ENCODE peak calls at places on chromosomes 3 and 15, in seven cellular contexts. W, C, F, Z, H, I and D are unnamed samples.
A peak's percentile ranks its signal among the peaks of the same experiment; 100 is the strongest.

GRCh38 chr3:61903931-61904657 is 342.7 kb downstream of the PTPRG start:
- DNase-seq in W (no peak), C (peak; percentile 97), F (no peak), Z (no peak), H (no peak), I (no peak), D (no peak)

GRCh38 chr3:12663936-12664908 is at the start of gene RAF1:
- DNase-seq in W (peak; percentile 96), C (peak; percentile 95), F (peak; percentile 96), Z (peak; percentile 97), H (peak; percentile 96), I (peak; percentile 96), D (peak; percentile 98)

GRCh38 chr3:71905426-71905825 is 120.5 kb upstream of the PROK2 start:
- DNase-seq in W (no peak), C (no peak), F (no peak), Z (no peak), H (no peak), I (no peak), D (no peak)

GRCh38 chr3:132064114-132064513 is 29.3 kb upstream of the CPNE4 start:
- DNase-seq in W (no peak), C (no peak), F (no peak), Z (no peak), H (no peak), I (no peak), D (no peak)

GRCh38 chr15:65920825-65921309 is 51.6 kb downstream of the RAB11A start:
- DNase-seq in W (no peak), C (no peak), F (no peak), Z (no peak), H (no peak), I (no peak), D (no peak)

GRCh38 chr15:74889390-74889881 is 406 bp upstream of the MPI start:
- DNase-seq in W (no peak), C (no peak), F (no peak), Z (no peak), H (no peak), I (no peak), D (no peak)

GRCh38 chr3:32354362-32354778 is 37.3 kb upstream of the CMTM7 start:
- DNase-seq in W (no peak), C (no peak), F (no peak), Z (no peak), H (no peak), I (no peak), D (no peak)

GRCh38 chr15:87877114-87877810 is 379.3 kb downstream of the NTRK3 start:
- DNase-seq in W (no peak), C (peak; percentile 74), F (no peak), Z (no peak), H (no peak), I (no peak), D (no peak)

GRCh38 chr3:9690451-9691450 is 12.9 kb upstream of the CPNE9 start:
- DNase-seq in W (no peak), C (peak; percentile 58), F (no peak), Z (no peak), H (no peak), I (no peak), D (no peak)

GRCh38 chr3:82384176-82384575 is 622.7 kb upstream of the GBE1 start:
- DNase-seq in W (no peak), C (no peak), F (no peak), Z (no peak), H (no peak), I (no peak), D (no peak)

GRCh38 chr3:183524476-183524875 is 31.0 kb downstream of the KLHL6 start:
- DNase-seq in W (no peak), C (no peak), F (no peak), Z (no peak), H (no peak), I (no peak), D (no peak)

GRCh38 chr3:113698891-113699465 is 2.5 kb upstream of the USF3 start:
- DNase-seq in W (no peak), C (no peak), F (no peak), Z (no peak), H (no peak), I (no peak), D (no peak)

GRCh38 chr15:41891946-41892345 is 1.9 kb downstream of the SPTBN5 start:
- DNase-seq in W (no peak), C (no peak), F (no peak), Z (no peak), H (no peak), I (no peak), D (no peak)

GRCh38 chr3:143063018-143063417 is 56.6 kb upstream of the CHST2 start:
- DNase-seq in W (no peak), C (no peak), F (no peak), Z (no peak), H (no peak), I (no peak), D (no peak)

GRCh38 chr3:16419640-16420039 is 93.9 kb downstream of the RFTN1 start:
- DNase-seq in W (no peak), C (no peak), F (no peak), Z (no peak), H (no peak), I (no peak), D (no peak)

GRCh38 chr3:127254730-127255129 is 33.1 kb downstream of the PRR20G start:
- DNase-seq in W (peak; percentile 30), C (no peak), F (no peak), Z (no peak), H (no peak), I (no peak), D (no peak)

GRCh38 chr3:42159706-42160472 is 68.7 kb downstream of the TRAK1 start:
- DNase-seq in W (no peak), C (no peak), F (no peak), Z (no peak), H (no peak), I (no peak), D (peak; percentile 52)

GRCh38 chr15:26773485-26773877 is 615 bp upstream of the GABRB3 start:
- DNase-seq in W (no peak), C (no peak), F (no peak), Z (no peak), H (no peak), I (no peak), D (no peak)

GRCh38 chr3:46006646-46007045 is 11.0 kb upstream of the FYCO1 start:
- DNase-seq in W (no peak), C (no peak), F (no peak), Z (no peak), H (no peak), I (no peak), D (no peak)

GRCh38 chr15:81358248-81358647 is 15.8 kb downstream of the TMC3 start:
- DNase-seq in W (no peak), C (no peak), F (no peak), Z (no peak), H (no peak), I (no peak), D (no peak)

GRCh38 chr3:45021524-45021923 is 4.6 kb upstream of the CLEC3B start:
- DNase-seq in W (no peak), C (no peak), F (no peak), Z (peak; percentile 59), H (no peak), I (no peak), D (no peak)

GRCh38 chr15:33894193-33894592 is 74.1 kb upstream of the CHRM5 start:
- DNase-seq in W (no peak), C (no peak), F (no peak), Z (no peak), H (no peak), I (no peak), D (no peak)

GRCh38 chr15:87728998-87729397 is 527.5 kb downstream of the NTRK3 start:
- DNase-seq in W (no peak), C (no peak), F (no peak), Z (no peak), H (no peak), I (no peak), D (no peak)

GRCh38 chr15:66298803-66299251 is 5.5 kb downstream of the DIS3L start:
- DNase-seq in W (no peak), C (no peak), F (no peak), Z (no peak), H (no peak), I (no peak), D (no peak)

GRCh38 chr3:52498134-52499054 is 3.3 kb downstream of the STAB1 start:
- DNase-seq in W (no peak), C (no peak), F (no peak), Z (no peak), H (no peak), I (no peak), D (no peak)

GRCh38 chr15:25094519-25094918 is 139.7 kb downstream of the SNRPN start:
- DNase-seq in W (no peak), C (no peak), F (no peak), Z (no peak), H (no peak), I (no peak), D (no peak)

GRCh38 chr15:100775581-100776185 is 103.9 kb upstream of the ALDH1A3 start:
- DNase-seq in W (no peak), C (no peak), F (no peak), Z (no peak), H (no peak), I (no peak), D (no peak)

GRCh38 chr15:33580526-33580925 is 269.8 kb downstream of the RYR3 start:
- DNase-seq in W (no peak), C (no peak), F (no peak), Z (no peak), H (no peak), I (no peak), D (no peak)

GRCh38 chr3:41683666-41684350 is 278.1 kb downstream of the ULK4 start:
- DNase-seq in W (no peak), C (peak; percentile 79), F (no peak), Z (no peak), H (no peak), I (no peak), D (no peak)

GRCh38 chr3:150508401-150508800 is 37.9 kb downstream of the SERP1 start:
- DNase-seq in W (no peak), C (no peak), F (no peak), Z (no peak), H (no peak), I (no peak), D (no peak)

GRCh38 chr3:174859756-174860155 is 622 bp downstream of the NAALADL2 start:
- DNase-seq in W (no peak), C (no peak), F (no peak), Z (no peak), H (no peak), I (no peak), D (no peak)

GRCh38 chr3:16521580-16521941 is 8.1 kb upstream of the RFTN1 start:
- DNase-seq in W (no peak), C (no peak), F (no peak), Z (no peak), H (no peak), I (no peak), D (no peak)

GRCh38 chr15:92631721-92632120 is 23.9 kb downstream of the FAM174B start:
- DNase-seq in W (no peak), C (no peak), F (no peak), Z (no peak), H (no peak), I (no peak), D (no peak)

GRCh38 chr3:157442729-157443128 is 6.1 kb downstream of the PTX3 start:
- DNase-seq in W (no peak), C (no peak), F (no peak), Z (no peak), H (no peak), I (no peak), D (no peak)

GRCh38 chr15:84894743-84895425 is 10.4 kb downstream of the SLC28A1 start:
- DNase-seq in W (no peak), C (no peak), F (no peak), Z (no peak), H (no peak), I (no peak), D (no peak)

GRCh38 chr3:107842940-107843339 is 247.9 kb downstream of the CD47 start:
- DNase-seq in W (no peak), C (no peak), F (no peak), Z (no peak), H (no peak), I (no peak), D (no peak)

GRCh38 chr15:73605759-73606423 is 27.3 kb downstream of the NPTN start:
- DNase-seq in W (no peak), C (no peak), F (no peak), Z (no peak), H (no peak), I (no peak), D (no peak)

GRCh38 chr3:73550011-73550410 is 74.7 kb downstream of the PDZRN3 start:
- DNase-seq in W (no peak), C (no peak), F (no peak), Z (no peak), H (no peak), I (no peak), D (no peak)